ENCODE peak calls at places on chromosomes 2 and 18, in nine cellular contexts. One of them, this sample, is unnamed.

GRCh38 chr2:72118951-72119350 is 28.7 kb downstream of the CYP26B1 start:
- DNase-seq in choroid plexus epithelial cell: no peak
- DNase-seq in SK-N-SH: no peak
- DNase-seq in central memory CD4-positive, alpha-beta T cell: no peak
- DNase-seq in gastrocnemius medialis: no peak
- DNase-seq in NCI-H345: no peak
- DNase-seq in activated effector memory CD4-positive, alpha-beta T cell treated with anti-CD3 and anti-CD28 coated beads, Interleukin-2, amount 50 U/mL, for 16 hours: no peak
- DNase-seq in GM23248: no peak
- DNase-seq in amygdala: no peak
- DNase-seq in this sample: no peak

GRCh38 chr2:3516831-3517230 is 2.5 kb downstream of the ADI1 start:
- DNase-seq in amygdala: no peak
- DNase-seq in gastrocnemius medialis: no peak
- DNase-seq in SK-N-SH: no peak
- DNase-seq in GM23248: no peak
- DNase-seq in NCI-H345: no peak
- DNase-seq in central memory CD4-positive, alpha-beta T cell: no peak
- DNase-seq in choroid plexus epithelial cell: no peak
- DNase-seq in activated effector memory CD4-positive, alpha-beta T cell treated with anti-CD3 and anti-CD28 coated beads, Interleukin-2, amount 50 U/mL, for 16 hours: no peak
- DNase-seq in this sample: no peak

GRCh38 chr2:233399306-233400225 is 45.3 kb downstream of the DGKD start:
- DNase-seq in gastrocnemius medialis: no peak
- DNase-seq in amygdala: no peak
- DNase-seq in activated effector memory CD4-positive, alpha-beta T cell treated with anti-CD3 and anti-CD28 coated beads, Interleukin-2, amount 50 U/mL, for 16 hours: peak
- DNase-seq in SK-N-SH: peak
- DNase-seq in NCI-H345: no peak
- DNase-seq in GM23248: no peak
- DNase-seq in central memory CD4-positive, alpha-beta T cell: peak
- DNase-seq in choroid plexus epithelial cell: no peak
- DNase-seq in this sample: no peak

GRCh38 chr2:177983183-177983788 is 89.3 kb downstream of the PDE11A start:
- DNase-seq in NCI-H345: peak
- DNase-seq in amygdala: no peak
- DNase-seq in SK-N-SH: peak
- DNase-seq in choroid plexus epithelial cell: peak
- DNase-seq in central memory CD4-positive, alpha-beta T cell: no peak
- DNase-seq in gastrocnemius medialis: no peak
- DNase-seq in GM23248: peak
- DNase-seq in activated effector memory CD4-positive, alpha-beta T cell treated with anti-CD3 and anti-CD28 coated beads, Interleukin-2, amount 50 U/mL, for 16 hours: no peak
- DNase-seq in this sample: peak

GRCh38 chr2:206556357-206556949 is 85.8 kb upstream of the FAM237A start:
- DNase-seq in amygdala: no peak
- DNase-seq in GM23248: peak
- DNase-seq in central memory CD4-positive, alpha-beta T cell: peak
- DNase-seq in SK-N-SH: peak
- DNase-seq in activated effector memory CD4-positive, alpha-beta T cell treated with anti-CD3 and anti-CD28 coated beads, Interleukin-2, amount 50 U/mL, for 16 hours: no peak
- DNase-seq in NCI-H345: peak
- DNase-seq in choroid plexus epithelial cell: peak
- DNase-seq in gastrocnemius medialis: no peak
- DNase-seq in this sample: peak

GRCh38 chr18:67589325-67589724 is 72.8 kb upstream of the DSEL start:
- DNase-seq in amygdala: no peak
- DNase-seq in GM23248: peak
- DNase-seq in NCI-H345: no peak
- DNase-seq in central memory CD4-positive, alpha-beta T cell: no peak
- DNase-seq in choroid plexus epithelial cell: no peak
- DNase-seq in SK-N-SH: no peak
- DNase-seq in gastrocnemius medialis: no peak
- DNase-seq in activated effector memory CD4-positive, alpha-beta T cell treated with anti-CD3 and anti-CD28 coated beads, Interleukin-2, amount 50 U/mL, for 16 hours: no peak
- DNase-seq in this sample: no peak

GRCh38 chr18:28178720-28179119 is 1.8 kb upstream of the CDH2 start:
- DNase-seq in SK-N-SH: no peak
- DNase-seq in gastrocnemius medialis: no peak
- DNase-seq in central memory CD4-positive, alpha-beta T cell: no peak
- DNase-seq in choroid plexus epithelial cell: peak
- DNase-seq in NCI-H345: no peak
- DNase-seq in GM23248: peak
- DNase-seq in amygdala: no peak
- DNase-seq in activated effector memory CD4-positive, alpha-beta T cell treated with anti-CD3 and anti-CD28 coated beads, Interleukin-2, amount 50 U/mL, for 16 hours: no peak
- DNase-seq in this sample: peak

GRCh38 chr2:38153476-38153875 is 77.5 kb upstream of the CYP1B1 start:
- DNase-seq in gastrocnemius medialis: no peak
- DNase-seq in SK-N-SH: no peak
- DNase-seq in choroid plexus epithelial cell: no peak
- DNase-seq in GM23248: no peak
- DNase-seq in central memory CD4-positive, alpha-beta T cell: no peak
- DNase-seq in amygdala: no peak
- DNase-seq in activated effector memory CD4-positive, alpha-beta T cell treated with anti-CD3 and anti-CD28 coated beads, Interleukin-2, amount 50 U/mL, for 16 hours: no peak
- DNase-seq in NCI-H345: no peak
- DNase-seq in this sample: no peak

GRCh38 chr2:24501813-24502212 is 10.8 kb downstream of the NCOA1 start:
- DNase-seq in gastrocnemius medialis: no peak
- DNase-seq in activated effector memory CD4-positive, alpha-beta T cell treated with anti-CD3 and anti-CD28 coated beads, Interleukin-2, amount 50 U/mL, for 16 hours: no peak
- DNase-seq in central memory CD4-positive, alpha-beta T cell: no peak
- DNase-seq in GM23248: no peak
- DNase-seq in amygdala: no peak
- DNase-seq in NCI-H345: no peak
- DNase-seq in choroid plexus epithelial cell: no peak
- DNase-seq in SK-N-SH: no peak
- DNase-seq in this sample: no peak

GRCh38 chr2:240455227-240455718 is 19.8 kb downstream of the GPC1 start:
- DNase-seq in SK-N-SH: no peak
- DNase-seq in GM23248: no peak
- DNase-seq in central memory CD4-positive, alpha-beta T cell: no peak
- DNase-seq in NCI-H345: no peak
- DNase-seq in gastrocnemius medialis: no peak
- DNase-seq in activated effector memory CD4-positive, alpha-beta T cell treated with anti-CD3 and anti-CD28 coated beads, Interleukin-2, amount 50 U/mL, for 16 hours: no peak
- DNase-seq in amygdala: no peak
- DNase-seq in choroid plexus epithelial cell: no peak
- DNase-seq in this sample: no peak

GRCh38 chr18:21167641-21168372 is 56.2 kb upstream of the ROCK1 start:
- DNase-seq in choroid plexus epithelial cell: peak
- DNase-seq in activated effector memory CD4-positive, alpha-beta T cell treated with anti-CD3 and anti-CD28 coated beads, Interleukin-2, amount 50 U/mL, for 16 hours: no peak
- DNase-seq in SK-N-SH: no peak
- DNase-seq in central memory CD4-positive, alpha-beta T cell: no peak
- DNase-seq in NCI-H345: peak
- DNase-seq in amygdala: no peak
- DNase-seq in GM23248: no peak
- DNase-seq in gastrocnemius medialis: no peak
- DNase-seq in this sample: peak

GRCh38 chr2:15107137-15107536 is 454.0 kb downstream of the NBAS start:
- DNase-seq in NCI-H345: no peak
- DNase-seq in amygdala: no peak
- DNase-seq in gastrocnemius medialis: no peak
- DNase-seq in SK-N-SH: no peak
- DNase-seq in choroid plexus epithelial cell: no peak
- DNase-seq in central memory CD4-positive, alpha-beta T cell: no peak
- DNase-seq in activated effector memory CD4-positive, alpha-beta T cell treated with anti-CD3 and anti-CD28 coated beads, Interleukin-2, amount 50 U/mL, for 16 hours: no peak
- DNase-seq in GM23248: peak
- DNase-seq in this sample: peak

GRCh38 chr2:216302981-216303676 is 69.2 kb downstream of the MARCHF4 start:
- DNase-seq in gastrocnemius medialis: no peak
- DNase-seq in NCI-H345: no peak
- DNase-seq in activated effector memory CD4-positive, alpha-beta T cell treated with anti-CD3 and anti-CD28 coated beads, Interleukin-2, amount 50 U/mL, for 16 hours: no peak
- DNase-seq in amygdala: no peak
- DNase-seq in SK-N-SH: no peak
- DNase-seq in GM23248: peak
- DNase-seq in choroid plexus epithelial cell: peak
- DNase-seq in central memory CD4-positive, alpha-beta T cell: no peak
- DNase-seq in this sample: peak

GRCh38 chr2:43889416-43889815 is 50.6 kb downstream of the ABCG8 start:
- DNase-seq in gastrocnemius medialis: no peak
- DNase-seq in choroid plexus epithelial cell: no peak
- DNase-seq in amygdala: no peak
- DNase-seq in GM23248: no peak
- DNase-seq in NCI-H345: no peak
- DNase-seq in activated effector memory CD4-positive, alpha-beta T cell treated with anti-CD3 and anti-CD28 coated beads, Interleukin-2, amount 50 U/mL, for 16 hours: no peak
- DNase-seq in central memory CD4-positive, alpha-beta T cell: no peak
- DNase-seq in SK-N-SH: no peak
- DNase-seq in this sample: no peak

GRCh38 chr18:40738321-40738880 is 1216.6 kb upstream of the PIK3C3 start:
- DNase-seq in central memory CD4-positive, alpha-beta T cell: no peak
- DNase-seq in choroid plexus epithelial cell: peak
- DNase-seq in amygdala: no peak
- DNase-seq in activated effector memory CD4-positive, alpha-beta T cell treated with anti-CD3 and anti-CD28 coated beads, Interleukin-2, amount 50 U/mL, for 16 hours: no peak
- DNase-seq in SK-N-SH: no peak
- DNase-seq in gastrocnemius medialis: no peak
- DNase-seq in GM23248: no peak
- DNase-seq in NCI-H345: no peak
- DNase-seq in this sample: no peak

GRCh38 chr18:23450022-23450421 is 3.1 kb upstream of the RIOK3 start:
- DNase-seq in central memory CD4-positive, alpha-beta T cell: no peak
- DNase-seq in SK-N-SH: peak
- DNase-seq in GM23248: no peak
- DNase-seq in activated effector memory CD4-positive, alpha-beta T cell treated with anti-CD3 and anti-CD28 coated beads, Interleukin-2, amount 50 U/mL, for 16 hours: no peak
- DNase-seq in choroid plexus epithelial cell: no peak
- DNase-seq in amygdala: no peak
- DNase-seq in gastrocnemius medialis: no peak
- DNase-seq in NCI-H345: no peak
- DNase-seq in this sample: no peak

GRCh38 chr2:33134086-33134763 is 187.5 kb downstream of the LTBP1 start:
- DNase-seq in central memory CD4-positive, alpha-beta T cell: no peak
- DNase-seq in amygdala: peak
- DNase-seq in choroid plexus epithelial cell: peak
- DNase-seq in gastrocnemius medialis: peak
- DNase-seq in GM23248: peak
- DNase-seq in SK-N-SH: no peak
- DNase-seq in activated effector memory CD4-positive, alpha-beta T cell treated with anti-CD3 and anti-CD28 coated beads, Interleukin-2, amount 50 U/mL, for 16 hours: no peak
- DNase-seq in NCI-H345: peak
- DNase-seq in this sample: peak

GRCh38 chr18:48752478-48752877 is 198.3 kb downstream of the SMAD7 start:
- DNase-seq in activated effector memory CD4-positive, alpha-beta T cell treated with anti-CD3 and anti-CD28 coated beads, Interleukin-2, amount 50 U/mL, for 16 hours: no peak
- DNase-seq in GM23248: no peak
- DNase-seq in amygdala: no peak
- DNase-seq in central memory CD4-positive, alpha-beta T cell: no peak
- DNase-seq in choroid plexus epithelial cell: no peak
- DNase-seq in NCI-H345: no peak
- DNase-seq in gastrocnemius medialis: no peak
- DNase-seq in SK-N-SH: peak
- DNase-seq in this sample: no peak

GRCh38 chr2:197803033-197803444 is 1.4 kb upstream of the PLCL1 start:
- DNase-seq in gastrocnemius medialis: no peak
- DNase-seq in SK-N-SH: peak
- DNase-seq in activated effector memory CD4-positive, alpha-beta T cell treated with anti-CD3 and anti-CD28 coated beads, Interleukin-2, amount 50 U/mL, for 16 hours: no peak
- DNase-seq in amygdala: peak
- DNase-seq in central memory CD4-positive, alpha-beta T cell: peak
- DNase-seq in GM23248: peak
- DNase-seq in NCI-H345: peak
- DNase-seq in choroid plexus epithelial cell: peak
- DNase-seq in this sample: peak

GRCh38 chr2:4715065-4715464 is 977.1 kb upstream of the SOX11 start:
- DNase-seq in NCI-H345: no peak
- DNase-seq in choroid plexus epithelial cell: peak
- DNase-seq in central memory CD4-positive, alpha-beta T cell: no peak
- DNase-seq in gastrocnemius medialis: no peak
- DNase-seq in SK-N-SH: no peak
- DNase-seq in GM23248: no peak
- DNase-seq in amygdala: no peak
- DNase-seq in activated effector memory CD4-positive, alpha-beta T cell treated with anti-CD3 and anti-CD28 coated beads, Interleukin-2, amount 50 U/mL, for 16 hours: no peak
- DNase-seq in this sample: no peak

GRCh38 chr18:79599503-79599931 is 80.1 kb upstream of the CTDP1 start:
- DNase-seq in activated effector memory CD4-positive, alpha-beta T cell treated with anti-CD3 and anti-CD28 coated beads, Interleukin-2, amount 50 U/mL, for 16 hours: peak
- DNase-seq in central memory CD4-positive, alpha-beta T cell: no peak
- DNase-seq in NCI-H345: no peak
- DNase-seq in gastrocnemius medialis: no peak
- DNase-seq in GM23248: peak
- DNase-seq in amygdala: no peak
- DNase-seq in choroid plexus epithelial cell: peak
- DNase-seq in SK-N-SH: no peak
- DNase-seq in this sample: peak

GRCh38 chr18:3245185-3245564 is 2.4 kb upstream of the MYL12A start:
- DNase-seq in NCI-H345: no peak
- DNase-seq in GM23248: no peak
- DNase-seq in gastrocnemius medialis: no peak
- DNase-seq in SK-N-SH: no peak
- DNase-seq in central memory CD4-positive, alpha-beta T cell: no peak
- DNase-seq in activated effector memory CD4-positive, alpha-beta T cell treated with anti-CD3 and anti-CD28 coated beads, Interleukin-2, amount 50 U/mL, for 16 hours: no peak
- DNase-seq in amygdala: no peak
- DNase-seq in choroid plexus epithelial cell: no peak
- DNase-seq in this sample: no peak

GRCh38 chr2:150505178-150505577 is 17.7 kb upstream of the RND3 start:
- DNase-seq in gastrocnemius medialis: no peak
- DNase-seq in amygdala: no peak
- DNase-seq in activated effector memory CD4-positive, alpha-beta T cell treated with anti-CD3 and anti-CD28 coated beads, Interleukin-2, amount 50 U/mL, for 16 hours: no peak
- DNase-seq in NCI-H345: no peak
- DNase-seq in GM23248: no peak
- DNase-seq in choroid plexus epithelial cell: no peak
- DNase-seq in central memory CD4-positive, alpha-beta T cell: no peak
- DNase-seq in SK-N-SH: no peak
- DNase-seq in this sample: no peak

GRCh38 chr18:24570716-24571115 is 110.3 kb downstream of the HRH4 start:
- DNase-seq in central memory CD4-positive, alpha-beta T cell: no peak
- DNase-seq in NCI-H345: no peak
- DNase-seq in GM23248: no peak
- DNase-seq in gastrocnemius medialis: no peak
- DNase-seq in choroid plexus epithelial cell: no peak
- DNase-seq in SK-N-SH: no peak
- DNase-seq in amygdala: no peak
- DNase-seq in activated effector memory CD4-positive, alpha-beta T cell treated with anti-CD3 and anti-CD28 coated beads, Interleukin-2, amount 50 U/mL, for 16 hours: no peak
- DNase-seq in this sample: no peak

GRCh38 chr2:65786001-65786400 is 353.6 kb upstream of the SPRED2 start:
- DNase-seq in choroid plexus epithelial cell: no peak
- DNase-seq in SK-N-SH: no peak
- DNase-seq in NCI-H345: no peak
- DNase-seq in GM23248: no peak
- DNase-seq in activated effector memory CD4-positive, alpha-beta T cell treated with anti-CD3 and anti-CD28 coated beads, Interleukin-2, amount 50 U/mL, for 16 hours: no peak
- DNase-seq in gastrocnemius medialis: no peak
- DNase-seq in amygdala: no peak
- DNase-seq in central memory CD4-positive, alpha-beta T cell: no peak
- DNase-seq in this sample: no peak

GRCh38 chr2:218260166-218260565 is 649 bp upstream of the GPBAR1 start:
- DNase-seq in NCI-H345: no peak
- DNase-seq in GM23248: no peak
- DNase-seq in SK-N-SH: no peak
- DNase-seq in amygdala: no peak
- DNase-seq in gastrocnemius medialis: no peak
- DNase-seq in choroid plexus epithelial cell: no peak
- DNase-seq in activated effector memory CD4-positive, alpha-beta T cell treated with anti-CD3 and anti-CD28 coated beads, Interleukin-2, amount 50 U/mL, for 16 hours: no peak
- DNase-seq in central memory CD4-positive, alpha-beta T cell: no peak
- DNase-seq in this sample: no peak

GRCh38 chr2:145569108-145569507 is 1049.2 kb upstream of the ZEB2 start:
- DNase-seq in amygdala: no peak
- DNase-seq in choroid plexus epithelial cell: peak
- DNase-seq in NCI-H345: no peak
- DNase-seq in gastrocnemius medialis: no peak
- DNase-seq in GM23248: peak
- DNase-seq in central memory CD4-positive, alpha-beta T cell: no peak
- DNase-seq in activated effector memory CD4-positive, alpha-beta T cell treated with anti-CD3 and anti-CD28 coated beads, Interleukin-2, amount 50 U/mL, for 16 hours: no peak
- DNase-seq in SK-N-SH: no peak
- DNase-seq in this sample: peak

GRCh38 chr2:218890369-218890768 is 9.7 kb downstream of the WNT10A start:
- DNase-seq in amygdala: no peak
- DNase-seq in GM23248: no peak
- DNase-seq in SK-N-SH: no peak
- DNase-seq in central memory CD4-positive, alpha-beta T cell: no peak
- DNase-seq in choroid plexus epithelial cell: no peak
- DNase-seq in gastrocnemius medialis: no peak
- DNase-seq in activated effector memory CD4-positive, alpha-beta T cell treated with anti-CD3 and anti-CD28 coated beads, Interleukin-2, amount 50 U/mL, for 16 hours: peak
- DNase-seq in NCI-H345: no peak
- DNase-seq in this sample: no peak

GRCh38 chr2:237967463-237967871 is 653 bp downstream of the UBE2F start:
- DNase-seq in central memory CD4-positive, alpha-beta T cell: peak
- DNase-seq in gastrocnemius medialis: no peak
- DNase-seq in activated effector memory CD4-positive, alpha-beta T cell treated with anti-CD3 and anti-CD28 coated beads, Interleukin-2, amount 50 U/mL, for 16 hours: peak
- DNase-seq in NCI-H345: no peak
- DNase-seq in amygdala: no peak
- DNase-seq in choroid plexus epithelial cell: no peak
- DNase-seq in SK-N-SH: peak
- DNase-seq in GM23248: peak
- DNase-seq in this sample: no peak

This sample was measured in astrocyte.